ENCODE peak calls at places on chromosome 22, in ten cellular contexts. D is mucosa of descending colon, T is DND-41, B is neuronal stem cell, V is K562, Q is body of pancreas, L is ovary, K is IMR-90, I is AG09309, C is MM.1S. E is an unnamed sample.

GRCh38 chr22:45212992-45213751 is 27.5 kb downstream of the KIAA0930 start:
- DNase-seq in D (no peak), T (no peak), B (no peak), V (no peak), Q (no peak), L (peak), K (peak), I (no peak), C (no peak), E (no peak)

GRCh38 chr22:29480512-29481264 is 670 bp downstream of the NEFH start:
- DNase-seq in D (peak), T (no peak), B (no peak), V (peak), Q (peak), L (peak), K (peak), I (no peak), C (no peak), E (no peak)

GRCh38 chr22:33922268-33922667 is 2.0 kb upstream of the LARGE1 start:
- DNase-seq in D (peak), T (no peak), B (no peak), V (no peak), Q (peak), L (peak), K (peak), I (no peak), C (peak), E (no peak)

GRCh38 chr22:17851754-17852153 is 77.5 kb upstream of the BID start:
- DNase-seq in D (no peak), T (no peak), B (no peak), V (no peak), Q (no peak), L (no peak), K (no peak), I (no peak), C (no peak), E (no peak)

GRCh38 chr22:23793326-23793725 is 6.6 kb downstream of the SMARCB1 start:
- DNase-seq in D (peak), T (no peak), B (no peak), V (no peak), Q (no peak), L (no peak), K (no peak), I (no peak), C (no peak), E (no peak)

GRCh38 chr22:22692707-22693530 is 48.5 kb downstream of the GGTLC2 start:
- DNase-seq in D (peak), T (peak), B (peak), V (peak), Q (peak), L (peak), K (peak), I (no peak), C (peak), E (peak)

GRCh38 chr22:19405652-19406051 is 25.9 kb downstream of the HIRA start:
- DNase-seq in D (no peak), T (no peak), B (no peak), V (no peak), Q (no peak), L (no peak), K (no peak), I (no peak), C (no peak), E (no peak)

GRCh38 chr22:46487318-46487717 is 50.1 kb downstream of the CELSR1 start:
- DNase-seq in D (no peak), T (no peak), B (no peak), V (no peak), Q (no peak), L (no peak), K (no peak), I (no peak), C (no peak), E (no peak)

GRCh38 chr22:49258107-49259010 is 569.3 kb downstream of the BRD1 start:
- DNase-seq in D (no peak), T (no peak), B (no peak), V (no peak), Q (no peak), L (no peak), K (no peak), I (no peak), C (no peak), E (no peak)

DNA sequence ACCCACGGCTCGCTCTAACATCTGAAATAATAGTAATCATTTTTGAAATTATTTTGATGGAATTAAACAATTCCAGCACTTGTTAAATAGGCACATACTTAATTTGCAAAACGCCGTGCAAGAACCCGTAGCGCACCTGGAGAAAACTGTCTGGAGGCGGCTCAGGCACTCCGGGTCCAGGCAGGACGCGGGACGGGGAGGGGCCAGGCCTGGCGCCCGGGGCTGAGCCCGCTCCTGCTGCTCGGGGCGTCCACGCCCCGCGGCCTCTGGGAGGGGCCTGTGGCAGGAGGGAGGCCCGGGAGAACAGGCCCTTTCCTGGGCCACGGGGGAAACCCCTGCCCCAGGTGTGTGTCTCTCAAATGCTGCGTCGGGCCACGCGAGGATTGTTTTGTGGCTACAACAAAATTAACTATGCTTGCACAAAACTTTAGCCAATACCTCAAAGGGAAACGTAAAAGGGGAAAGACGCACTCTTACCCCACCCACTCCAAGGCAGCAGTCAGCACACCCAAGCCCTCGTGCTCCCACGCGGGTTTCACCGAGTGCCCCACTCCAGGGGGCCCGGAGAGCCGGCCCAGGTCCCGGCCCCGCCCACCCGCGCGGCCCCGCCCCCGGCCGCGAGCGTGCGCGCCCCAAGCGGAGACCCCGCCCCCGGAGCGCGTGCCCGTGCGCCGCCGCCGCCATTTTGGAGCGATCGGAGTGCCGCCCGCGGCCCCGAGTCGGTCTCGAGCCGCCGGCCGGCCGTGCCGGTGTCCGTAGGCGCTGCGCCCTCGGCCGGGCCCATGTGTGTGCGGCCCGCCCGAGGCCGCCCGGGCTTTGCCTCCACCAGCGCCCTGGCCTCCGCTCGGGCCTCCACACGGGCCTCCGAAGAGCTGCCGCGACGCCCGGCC is at the start of gene PPP6R2:
- DNase-seq in D (peak), T (peak), B (peak), V (peak), Q (peak), L (peak), K (peak), I (no peak), C (peak), E (no peak)
- H3K4me3 ChIP-seq in D (peak), T (peak), B (peak), V (peak), Q (peak), L (peak), K (peak), I (peak), C (peak), E (peak)

GRCh38 chr22:31143537-31143936 is 3.2 kb upstream of the PLA2G3 start:
- DNase-seq in D (no peak), T (no peak), B (no peak), V (no peak), Q (no peak), L (no peak), K (no peak), I (no peak), C (no peak), E (no peak)
- H3K4me3 ChIP-seq in D (no peak), T (no peak), B (no peak), V (no peak), Q (no peak), L (no peak), K (no peak), I (no peak), C (no peak), E (no peak)

GRCh38 chr22:26399288-26399687 is 29.8 kb upstream of the ASPHD2 start:
- DNase-seq in D (no peak), T (no peak), B (no peak), V (peak), Q (no peak), L (no peak), K (no peak), I (no peak), C (no peak), E (no peak)
- H3K4me3 ChIP-seq in D (no peak), T (no peak), B (no peak), V (no peak), Q (no peak), L (no peak), K (no peak), I (no peak), C (no peak), E (no peak)

GRCh38 chr22:42958937-42959336 is 56.0 kb downstream of the PACSIN2 start:
- DNase-seq in D (no peak), T (no peak), B (no peak), V (no peak), Q (no peak), L (no peak), K (no peak), I (no peak), C (no peak), E (no peak)
- H3K4me3 ChIP-seq in D (no peak), T (no peak), B (no peak), V (peak), Q (no peak), L (no peak), K (no peak), I (no peak), C (no peak), E (no peak)

DNA sequence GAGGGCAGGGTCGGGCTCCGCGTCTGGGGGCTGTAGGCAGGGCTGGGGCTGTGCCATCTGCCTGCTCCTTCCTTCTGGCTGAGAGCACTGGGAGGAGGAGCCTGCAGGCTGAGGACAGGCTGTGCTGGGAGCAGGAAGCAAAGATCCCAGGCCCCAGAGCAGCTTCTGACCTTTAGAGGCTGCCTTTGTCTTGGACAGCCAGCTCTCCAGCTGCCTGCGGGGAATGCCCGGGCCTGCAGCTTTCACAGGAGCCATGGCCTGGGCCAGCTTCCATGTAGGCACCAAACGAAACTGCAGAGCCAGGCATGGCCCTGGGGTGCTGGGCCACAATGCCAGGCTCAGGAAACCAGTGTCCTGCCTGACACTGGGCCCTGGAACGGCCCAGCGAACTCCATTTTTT is 67.8 kb downstream of the MCM5 start:
- DNase-seq in D (peak), T (no peak), B (peak), V (no peak), Q (peak), L (peak), K (peak), I (no peak), C (no peak), E (no peak)
- H3K4me3 ChIP-seq in D (no peak), T (no peak), B (no peak), V (no peak), Q (no peak), L (no peak), K (no peak), I (no peak), C (no peak), E (no peak)

DNA sequence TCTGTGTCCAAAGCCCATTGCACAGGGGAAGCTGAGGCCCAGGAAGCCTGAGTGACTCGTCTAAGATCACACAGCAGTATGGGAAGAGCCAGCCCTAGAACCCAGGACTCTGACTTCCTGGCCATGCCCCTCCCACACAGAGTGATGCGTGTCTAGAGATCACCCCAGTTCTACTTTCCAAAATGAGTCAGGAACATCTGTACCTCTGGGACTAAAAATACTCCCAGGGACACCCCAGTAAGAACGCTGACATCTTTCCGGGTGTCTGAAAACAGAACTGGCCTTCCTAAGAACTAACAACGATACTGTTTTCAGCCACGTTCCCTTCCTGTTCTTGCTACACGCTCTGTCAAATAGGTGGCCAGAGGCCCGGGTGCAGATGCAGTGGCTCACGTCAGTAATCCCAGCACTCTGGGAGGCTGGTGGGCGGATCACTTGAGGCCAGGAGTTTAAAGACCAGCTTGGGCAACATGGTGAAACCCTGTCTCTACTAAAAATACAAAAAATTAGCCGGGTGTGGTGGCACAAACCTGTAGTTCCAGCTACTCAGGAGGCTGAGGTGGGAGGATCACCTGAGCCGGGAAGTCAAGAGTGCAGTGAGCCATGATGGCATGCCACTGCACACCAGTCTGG is 21.7 kb upstream of the PDGFB start:
- DNase-seq in D (no peak), T (no peak), B (no peak), V (no peak), Q (no peak), L (no peak), K (peak), I (no peak), C (peak), E (no peak)
- H3K4me3 ChIP-seq in D (no peak), T (no peak), B (no peak), V (no peak), Q (no peak), L (no peak), K (no peak), I (no peak), C (no peak), E (no peak)

DNA sequence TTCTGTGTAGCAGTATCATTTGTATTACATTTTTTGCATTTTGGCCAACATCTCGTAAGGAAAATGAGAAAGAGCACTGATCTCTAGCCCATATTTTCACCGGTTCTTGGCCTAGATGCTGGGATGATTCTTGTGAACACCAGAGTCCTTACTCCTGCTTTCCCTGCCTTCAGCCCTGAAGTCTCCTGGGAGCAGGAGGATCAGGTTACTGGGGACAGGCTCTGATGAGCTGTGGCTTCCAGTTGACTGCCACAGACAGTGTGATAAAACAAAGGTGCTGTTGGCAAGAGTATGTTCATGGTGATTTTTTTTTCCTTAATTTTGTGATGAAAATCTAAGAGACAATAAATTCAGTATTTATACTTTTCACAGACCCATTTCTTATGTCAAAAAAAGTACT is 34.2 kb upstream of the ADSL start:
- DNase-seq in D (no peak), T (no peak), B (no peak), V (no peak), Q (no peak), L (no peak), K (no peak), I (no peak), C (no peak), E (no peak)
- H3K4me3 ChIP-seq in D (no peak), T (no peak), B (no peak), V (no peak), Q (no peak), L (no peak), K (no peak), I (no peak), C (no peak), E (no peak)